ENCODE peak calls at places on chromosomes 16 and 17, in six cellular contexts. One of them, this sample, is unnamed.

GRCh38 chr17:71828182-71828596 is 292.6 kb upstream of the SOX9 start:
- DNase-seq in fibroblast of gingiva: peak
- DNase-seq in Calu3: no peak
- DNase-seq in tibial artery: no peak
- DNase-seq in EL: peak
- DNase-seq in 8988T: no peak
- DNase-seq in this sample: peak

GRCh38 chr17:7873051-7873450 is 15.2 kb downstream of the CYB5D1 start:
- DNase-seq in fibroblast of gingiva: no peak
- DNase-seq in Calu3: no peak
- DNase-seq in tibial artery: no peak
- DNase-seq in EL: no peak
- DNase-seq in 8988T: no peak
- DNase-seq in this sample: no peak

GRCh38 chr17:48593126-48593829 is at the start of gene HOXB5:
- DNase-seq in fibroblast of gingiva: no peak
- DNase-seq in Calu3: peak
- DNase-seq in tibial artery: no peak
- DNase-seq in EL: no peak
- DNase-seq in 8988T: no peak
- DNase-seq in this sample: no peak

GRCh38 chr17:2023692-2024571 is 1.2 kb downstream of the RTN4RL1 start:
- DNase-seq in fibroblast of gingiva: peak
- DNase-seq in Calu3: peak
- DNase-seq in tibial artery: peak
- DNase-seq in EL: peak
- DNase-seq in 8988T: no peak
- DNase-seq in this sample: no peak

GRCh38 chr16:31869511-31870201 is 4.0 kb upstream of the ZNF267 start:
- DNase-seq in fibroblast of gingiva: peak
- DNase-seq in Calu3: no peak
- DNase-seq in tibial artery: peak
- DNase-seq in EL: peak
- DNase-seq in 8988T: no peak
- DNase-seq in this sample: peak

GRCh38 chr17:17957584-17957916 is 14.7 kb downstream of the TOM1L2 start:
- DNase-seq in fibroblast of gingiva: no peak
- DNase-seq in Calu3: no peak
- DNase-seq in tibial artery: no peak
- DNase-seq in EL: no peak
- DNase-seq in 8988T: no peak
- DNase-seq in this sample: peak

GRCh38 chr17:65057520-65058075 is 1.1 kb upstream of the GNA13 start:
- DNase-seq in fibroblast of gingiva: no peak
- DNase-seq in Calu3: no peak
- DNase-seq in tibial artery: no peak
- DNase-seq in EL: no peak
- DNase-seq in 8988T: no peak
- DNase-seq in this sample: no peak

GRCh38 chr17:14688134-14688533 is 387.3 kb downstream of the HS3ST3B1 start:
- DNase-seq in fibroblast of gingiva: no peak
- DNase-seq in Calu3: no peak
- DNase-seq in tibial artery: no peak
- DNase-seq in EL: no peak
- DNase-seq in 8988T: no peak
- DNase-seq in this sample: peak

GRCh38 chr16:24378999-24379398 is 122.9 kb downstream of the CACNG3 start:
- DNase-seq in fibroblast of gingiva: no peak
- DNase-seq in Calu3: no peak
- DNase-seq in tibial artery: no peak
- DNase-seq in EL: no peak
- DNase-seq in 8988T: no peak
- DNase-seq in this sample: no peak

GRCh38 chr17:57288753-57289121 is 32.4 kb downstream of the MSI2 start:
- DNase-seq in fibroblast of gingiva: no peak
- DNase-seq in Calu3: no peak
- DNase-seq in tibial artery: no peak
- DNase-seq in EL: no peak
- DNase-seq in 8988T: no peak
- DNase-seq in this sample: no peak

GRCh38 chr17:49454050-49454449 is 39.4 kb upstream of the PHB1 start:
- DNase-seq in fibroblast of gingiva: no peak
- DNase-seq in Calu3: peak
- DNase-seq in tibial artery: no peak
- DNase-seq in EL: peak
- DNase-seq in 8988T: no peak
- DNase-seq in this sample: peak

GRCh38 chr17:54626146-54626703 is 274.4 kb upstream of the TOM1L1 start:
- DNase-seq in fibroblast of gingiva: no peak
- DNase-seq in Calu3: no peak
- DNase-seq in tibial artery: no peak
- DNase-seq in EL: no peak
- DNase-seq in 8988T: no peak
- DNase-seq in this sample: no peak